ENCODE peak calls at places on chromosomes 11 and 22, in ten cellular contexts. V, E, B, N, X, C, R, T, I and Q are unnamed samples.
A peak's percentile ranks its signal among the peaks of the same experiment; 100 is the strongest.

GRCh38 chr11:61911701-61912529 is 5.5 kb downstream of the RAB3IL1 start:
- DNase-seq in V (peak; percentile 29), E (no peak), B (no peak), N (no peak), X (no peak), C (no peak), R (no peak), T (no peak), I (no peak), Q (no peak)

GRCh38 chr11:113587318-113587739 is 112.1 kb upstream of the DRD2 start:
- DNase-seq in V (no peak), E (no peak), B (peak; percentile 71), N (no peak), X (peak; percentile 76), C (no peak), R (no peak), T (no peak), I (no peak), Q (no peak)

GRCh38 chr22:27110985-27111451 is 453.6 kb downstream of the MIAT start:
- DNase-seq in V (no peak), E (no peak), B (peak; percentile 82), N (no peak), X (peak; percentile 51), C (no peak), R (no peak), T (no peak), I (no peak), Q (no peak)

GRCh38 chr22:46473896-46474557 is 63.4 kb downstream of the CELSR1 start:
- DNase-seq in V (no peak), E (no peak), B (no peak), N (no peak), X (no peak), C (no peak), R (no peak), T (no peak), I (no peak), Q (no peak)

GRCh38 chr22:46767249-46767985 is 5.0 kb downstream of the TBC1D22A start:
- DNase-seq in V (no peak), E (no peak), B (no peak), N (no peak), X (no peak), C (no peak), R (no peak), T (no peak), I (no peak), Q (no peak)

GRCh38 chr11:79236541-79236971 is 204.3 kb downstream of the TENM4 start:
- DNase-seq in V (no peak), E (no peak), B (peak; percentile 70), N (no peak), X (peak; percentile 19), C (peak; percentile 86), R (no peak), T (no peak), I (no peak), Q (no peak)

GRCh38 chr22:27682438-27682837 is 119.1 kb downstream of the MN1 start:
- DNase-seq in V (no peak), E (no peak), B (no peak), N (no peak), X (peak; percentile 9), C (no peak), R (no peak), T (no peak), I (no peak), Q (no peak)

GRCh38 chr11:120629407-120629806 is 117.9 kb downstream of the GRIK4 start:
- DNase-seq in V (no peak), E (no peak), B (no peak), N (no peak), X (no peak), C (no peak), R (no peak), T (no peak), I (no peak), Q (no peak)

GRCh38 chr22:21650280-21650679 is 8.2 kb downstream of the SDF2L1 start:
- DNase-seq in V (no peak), E (no peak), B (no peak), N (no peak), X (no peak), C (no peak), R (no peak), T (no peak), I (no peak), Q (no peak)

GRCh38 chr11:65593518-65594414 is 1.8 kb downstream of the KCNK7 start:
- DNase-seq in V (peak; percentile 41), E (peak; percentile 78), B (no peak), N (peak; percentile 48), X (peak; percentile 51), C (no peak), R (no peak), T (no peak), I (peak; percentile 79), Q (peak; percentile 70)

GRCh38 chr22:17234144-17234623 is 14.9 kb upstream of the ADA2 start:
- DNase-seq in V (no peak), E (no peak), B (peak; percentile 42), N (no peak), X (peak; percentile 25), C (no peak), R (no peak), T (no peak), I (no peak), Q (no peak)

GRCh38 chr11:114077482-114078305 is 18.2 kb downstream of the ZBTB16 start:
- DNase-seq in V (no peak), E (no peak), B (no peak), N (peak; percentile 29), X (no peak), C (no peak), R (no peak), T (no peak), I (no peak), Q (no peak)

GRCh38 chr11:56122073-56122472 is at the start of gene OR8H3:
- DNase-seq in V (no peak), E (no peak), B (no peak), N (no peak), X (no peak), C (no peak), R (no peak), T (no peak), I (no peak), Q (no peak)

GRCh38 chr22:49039625-49040024 is 788.0 kb downstream of the BRD1 start:
- DNase-seq in V (no peak), E (no peak), B (no peak), N (no peak), X (no peak), C (no peak), R (no peak), T (no peak), I (no peak), Q (no peak)

GRCh38 chr11:825366-826231 is 2.1 kb upstream of the CRACR2B start:
- DNase-seq in V (no peak), E (no peak), B (no peak), N (no peak), X (no peak), C (no peak), R (no peak), T (no peak), I (no peak), Q (no peak)

GRCh38 chr22:26325641-26326040 is 103.4 kb upstream of the ASPHD2 start:
- DNase-seq in V (no peak), E (no peak), B (no peak), N (no peak), X (no peak), C (no peak), R (no peak), T (no peak), I (no peak), Q (no peak)

GRCh38 chr11:59186130-59186594 is 14.2 kb downstream of the DTX4 start:
- DNase-seq in V (peak; percentile 29), E (peak; percentile 29), B (peak; percentile 30), N (peak; percentile 48), X (peak; percentile 46), C (no peak), R (peak; percentile 36), T (peak; percentile 41), I (peak; percentile 79), Q (peak; percentile 49)

GRCh38 chr11:92253945-92254344 is 29.3 kb downstream of the FAT3 start:
- DNase-seq in V (no peak), E (no peak), B (no peak), N (no peak), X (no peak), C (no peak), R (no peak), T (no peak), I (no peak), Q (no peak)